ENCODE peak calls at places on chromosome 19, in ten cellular contexts. X is A549, G is esophagus squamous epithelium, Y is ascending aorta, L is H9, A is mammary epithelial cell, U is ovary, N is upper lobe of right lung, E is cardiac muscle cell, Z is stomach. B is an unnamed sample. For H3K4me1, the result is how much of the 10 kb centered on the place peaks cover.

GRCh38 chr19:33580026-33580644 is 41.6 kb upstream of the CHST8 start:
- DNase-seq in X (no peak), G (no peak), Y (no peak), L (no peak), A (peak), U (no peak), N (no peak), E (no peak), Z (peak), B (no peak)

GRCh38 chr19:16198363-16198636 is 589 bp downstream of the AP1M1 start:
- DNase-seq in X (no peak), G (no peak), Y (no peak), L (no peak), A (no peak), U (no peak), N (no peak), E (no peak), Z (no peak), B (no peak)

GRCh38 chr19:38478273-38478971 is 44.9 kb downstream of the RYR1 start:
- DNase-seq in X (peak), G (no peak), Y (no peak), L (peak), A (no peak), U (no peak), N (no peak), E (peak), Z (no peak), B (no peak)

GRCh38 chr19:11198769-11199469 is 1.6 kb upstream of the KANK2 start:
- DNase-seq in X (no peak), G (no peak), Y (no peak), L (no peak), A (no peak), U (no peak), N (no peak), E (no peak), Z (no peak), B (no peak)

GRCh38 chr19:49470615-49470978 is 3.4 kb upstream of the FLT3LG start:
- DNase-seq in X (no peak), G (no peak), Y (no peak), L (no peak), A (no peak), U (no peak), N (no peak), E (no peak), Z (no peak), B (no peak)

GRCh38 chr19:12782424-12783225 is 7.3 kb upstream of the HOOK2 start:
- DNase-seq in X (no peak), G (peak), Y (peak), L (peak), A (peak), U (peak), N (peak), E (peak), Z (peak), B (peak)

GRCh38 chr19:7254590-7254989 is 39.6 kb downstream of the INSR start:
- DNase-seq in X (no peak), G (no peak), Y (no peak), L (no peak), A (no peak), U (no peak), N (no peak), E (no peak), Z (no peak), B (no peak)

GRCh38 chr19:56159009-56159501 is 16.8 kb upstream of the GALP start:
- DNase-seq in X (no peak), G (no peak), Y (no peak), L (no peak), A (no peak), U (no peak), N (no peak), E (no peak), Z (no peak), B (peak)

GRCh38 chr19:41548954-41549688 is 26.8 kb upstream of the CEACAM21 start:
- DNase-seq in X (no peak), G (no peak), Y (no peak), L (no peak), A (no peak), U (no peak), N (no peak), E (no peak), Z (peak), B (no peak)

GRCh38 chr19:16265890-16266585 is 58.6 kb upstream of the KLF2 start:
- DNase-seq in X (no peak), G (no peak), Y (no peak), L (no peak), A (no peak), U (no peak), N (no peak), E (no peak), Z (no peak), B (no peak)

GRCh38 chr19:18908917-18909619 is 10.1 kb downstream of the COPE start:
- DNase-seq in X (no peak), G (no peak), Y (no peak), L (no peak), A (no peak), U (no peak), N (no peak), E (no peak), Z (no peak), B (no peak)
- H3K27ac ChIP-seq in X (no peak), G (no peak), Y (no peak), L (no peak), A (no peak), U (no peak), N (no peak), E (no peak), Z (no peak), B (no peak)

GRCh38 chr19:58563034-58563573 is 4.7 kb upstream of the UBE2M start:
- DNase-seq in X (no peak), G (no peak), Y (no peak), L (peak), A (peak), U (peak), N (peak), E (no peak), Z (peak), B (no peak)
- H3K4me1 ChIP-seq in X (under half), G (under half), Y (under half), L (under half), A (under half), U (under half), N (under half), E (under half), Z (under half), B (under half)

DNA sequence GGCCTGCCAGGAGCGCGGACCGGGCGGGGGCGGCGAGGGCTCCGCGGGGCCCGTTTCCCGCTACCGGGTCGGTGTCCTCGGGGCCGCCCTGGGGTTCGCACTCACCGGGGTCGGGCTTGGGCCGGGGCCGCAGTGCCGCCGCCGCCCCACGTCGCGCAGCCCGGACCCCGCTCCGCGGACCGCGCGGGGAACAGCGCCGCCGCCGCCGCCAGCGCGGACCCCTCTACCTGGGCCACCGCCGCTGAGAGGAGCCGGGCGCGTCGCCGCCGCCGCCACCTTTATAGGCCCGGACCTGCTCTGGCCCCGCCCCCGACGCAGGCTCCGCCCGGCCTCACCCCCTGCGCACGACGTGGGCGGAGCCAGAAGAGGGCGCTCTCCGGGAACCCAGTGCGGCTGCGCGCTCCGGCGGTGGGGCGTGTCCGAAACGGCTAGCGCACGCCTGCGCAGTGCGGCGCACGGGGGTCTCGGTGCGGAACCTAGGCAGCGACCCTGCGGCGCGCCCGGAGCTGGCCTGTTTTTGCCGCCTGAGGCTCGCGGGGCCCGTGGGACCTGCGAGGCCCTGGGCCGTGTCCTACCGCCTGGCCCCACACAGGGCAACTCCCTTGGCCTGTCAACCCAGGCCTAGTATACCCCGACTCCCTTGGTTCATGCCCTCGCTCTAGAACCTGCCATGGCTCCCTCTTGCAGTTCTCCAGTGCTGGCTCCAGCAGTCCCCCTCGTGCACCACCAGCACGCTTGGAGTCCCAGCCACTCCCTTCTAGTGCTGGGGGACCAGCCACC is at the start of gene MKNK2:
- DNase-seq in X (peak), G (peak), Y (peak), L (peak), A (peak), U (peak), N (peak), E (peak), Z (peak), B (peak)
- H3K27ac ChIP-seq in X (peak), G (peak), Y (peak), L (no peak), A (peak), U (peak), N (peak), E (peak), Z (peak), B (peak)

GRCh38 chr19:29674374-29675119 is 9.3 kb downstream of the PLEKHF1 start:
- DNase-seq in X (no peak), G (no peak), Y (no peak), L (no peak), A (no peak), U (no peak), N (peak), E (no peak), Z (no peak), B (no peak)
- H3K4me1 ChIP-seq in X (under half), G (under half), Y (under half), L (under half), A (under half), U (under half), N (half or more), E (under half), Z (half or more), B (under half)

GRCh38 chr19:45767410-45767880 is 1.6 kb downstream of the SIX5 start:
- DNase-seq in X (peak), G (no peak), Y (peak), L (peak), A (peak), U (peak), N (peak), E (peak), Z (peak), B (peak)
- H3K27ac ChIP-seq in X (peak), G (peak), Y (peak), L (no peak), A (peak), U (peak), N (peak), E (peak), Z (peak), B (peak)

B was measured in fibroblast of lung.